ENCODE peak calls at places on chromosomes 13 and 19, in four cellular contexts. A is substantia nigra, Z is mammary epithelial cell, H is breast epithelium. L is an unnamed sample.

GRCh38 chr19:37304190-37304883 is 66.6 kb upstream of the ZNF527 start:
- DNase-seq in Z (no peak), H (no peak), A (peak), L (peak)

GRCh38 chr19:34253711-34254551 is 423 bp upstream of the GARRE1 start:
- DNase-seq in A (peak), H (peak), Z (no peak), L (peak)

GRCh38 chr19:41403181-41403970 is 5.8 kb downstream of the BCKDHA start:
- DNase-seq in Z (no peak), H (no peak), A (no peak), L (no peak)

GRCh38 chr19:37309834-37310575 is 60.9 kb upstream of the ZNF527 start:
- DNase-seq in H (no peak), Z (no peak), A (no peak), L (no peak)

GRCh38 chr13:79346300-79346914 is 59.6 kb downstream of the RBM26 start:
- DNase-seq in H (no peak), Z (no peak), A (no peak), L (no peak)

GRCh38 chr13:20227730-20228129 is 4.4 kb downstream of the GJB6 start:
- DNase-seq in A (no peak), H (no peak), Z (no peak), L (no peak)

GRCh38 chr19:30374791-30375650 is 2.8 kb downstream of the ZNF536 start:
- DNase-seq in Z (no peak), A (peak), H (no peak), L (peak)

GRCh38 chr13:61728468-61728867 is 312.8 kb upstream of the PCDH20 start:
- DNase-seq in A (no peak), Z (no peak), H (no peak), L (no peak)

GRCh38 chr13:37187611-37188010 is 82.1 kb upstream of the CSNK1A1L start:
- DNase-seq in H (no peak), Z (no peak), A (no peak), L (no peak)

GRCh38 chr13:47546963-47547345 is 454.1 kb downstream of the SUCLA2 start:
- DNase-seq in A (no peak), Z (no peak), H (no peak), L (no peak)

GRCh38 chr19:46898731-46899130 is 37.9 kb downstream of the ARHGAP35 start:
- DNase-seq in H (no peak), A (no peak), Z (peak), L (no peak)

GRCh38 chr19:42143341-42144234 is 11.3 kb upstream of the POU2F2 start:
- DNase-seq in A (no peak), Z (peak), H (no peak), L (no peak)

GRCh38 chr19:18743281-18743825 is 47.8 kb downstream of the COMP start:
- DNase-seq in Z (no peak), H (no peak), A (peak), L (no peak)

GRCh38 chr19:16946951-16947940 is 58.4 kb downstream of the F2RL3 start:
- DNase-seq in A (no peak), Z (no peak), H (peak), L (no peak)

GRCh38 chr13:106651442-106651841 is 83.5 kb upstream of the ARGLU1 start:
- DNase-seq in Z (no peak), A (no peak), H (no peak), L (no peak)

GRCh38 chr19:27793128-27793643 is 1419.8 kb downstream of the UQCRFS1 start:
- DNase-seq in Z (peak), H (peak), A (peak), L (no peak)

GRCh38 chr19:41718761-41719160 is 10.3 kb downstream of the CEACAM5 start:
- DNase-seq in A (no peak), H (no peak), Z (no peak), L (no peak)

GRCh38 chr13:51317262-51317661 is 22.2 kb upstream of the SERPINE3 start:
- DNase-seq in Z (peak), A (no peak), H (no peak), L (no peak)

GRCh38 chr13:20165417-20166257 is 4.8 kb upstream of the GJA3 start:
- DNase-seq in A (no peak), Z (no peak), H (no peak), L (no peak)

GRCh38 chr13:37201081-37201480 is 95.6 kb upstream of the CSNK1A1L start:
- DNase-seq in H (no peak), Z (no peak), A (no peak), L (no peak)

GRCh38 chr13:38045278-38046048 is 175.9 kb upstream of the TRPC4 start:
- DNase-seq in Z (peak), A (no peak), H (no peak), L (no peak)

GRCh38 chr13:102700088-102701031 is 5.5 kb upstream of the METTL21C start:
- DNase-seq in A (no peak), Z (no peak), H (no peak), L (no peak)

GRCh38 chr19:12796146-12797071 is 5.1 kb downstream of the JUNB start:
- DNase-seq in A (peak), Z (peak), H (no peak), L (peak)

GRCh38 chr13:33645591-33646554 is 172.1 kb upstream of the RFC3 start:
- DNase-seq in A (no peak), H (no peak), Z (no peak), L (no peak)

GRCh38 chr13:61765181-61765742 is 349.6 kb upstream of the PCDH20 start:
- DNase-seq in Z (no peak), A (no peak), H (no peak), L (no peak)

GRCh38 chr13:35894636-35895035 is 236.5 kb downstream of the DCLK1 start:
- DNase-seq in H (no peak), A (no peak), Z (no peak), L (no peak)

GRCh38 chr19:3987619-3988371 is 2.5 kb upstream of the EEF2 start:
- DNase-seq in H (peak), A (peak), Z (peak), L (peak)

GRCh38 chr13:97148894-97149293 is 73.2 kb upstream of the MBNL2 start:
- DNase-seq in H (no peak), A (no peak), Z (no peak), L (no peak)

GRCh38 chr13:31818236-31818635 is 78.9 kb downstream of the RXFP2 start:
- DNase-seq in A (no peak), H (no peak), Z (peak), L (no peak)

GRCh38 chr13:107079423-107080099 is 511.6 kb upstream of the ARGLU1 start:
- DNase-seq in A (no peak), Z (no peak), H (no peak), L (no peak)

GRCh38 chr13:24618219-24618955 is 61.8 kb upstream of the ATP12A start:
- DNase-seq in Z (no peak), H (no peak), A (no peak), L (no peak)

GRCh38 chr19:3699741-3700241 is 477 bp downstream of the PIP5K1C start:
- DNase-seq in A (no peak), H (no peak), Z (no peak), L (no peak)

GRCh38 chr13:112117955-112118302 is 51.0 kb downstream of the SOX1 start:
- DNase-seq in A (no peak), H (no peak), Z (no peak), L (no peak)

GRCh38 chr19:39679791-39680168 is 24.1 kb downstream of the LGALS16 start:
- DNase-seq in H (no peak), A (no peak), Z (no peak), L (no peak)

GRCh38 chr13:47326061-47326460 is 429.2 kb upstream of the HTR2A start:
- DNase-seq in A (no peak), H (no peak), Z (no peak), L (no peak)

GRCh38 chr19:8569066-8569761 is 8.0 kb downstream of the MYO1F start:
- DNase-seq in Z (peak), A (peak), H (no peak), L (no peak)

GRCh38 chr19:2083174-2083854 is 12.8 kb downstream of the MOB3A start:
- DNase-seq in Z (no peak), H (no peak), A (no peak), L (no peak)
- H3K27ac ChIP-seq in Z (no peak), H (peak), A (peak), L (no peak)

GRCh38 chr13:39602277-39602613 is 748 bp downstream of the LHFPL6 start:
- DNase-seq in A (no peak), Z (no peak), H (no peak), L (no peak)

GRCh38 chr13:39601636-39602035 is 1.4 kb downstream of the LHFPL6 start:
- DNase-seq in A (no peak), H (no peak), Z (no peak), L (no peak)

GRCh38 chr13:39604736-39605135 is 1.7 kb upstream of the LHFPL6 start:
- DNase-seq in H (no peak), Z (no peak), A (no peak), L (no peak)

GRCh38 chr13:39603424-39603947 is 493 bp upstream of the LHFPL6 start:
- DNase-seq in A (peak), H (no peak), Z (no peak), L (no peak)

GRCh38 chr13:39602614-39603366 is at the start of gene LHFPL6:
- DNase-seq in A (peak), H (peak), Z (peak), L (peak)
- H3K27ac ChIP-seq in A (peak), H (peak), Z (peak), L (peak)

DNA sequence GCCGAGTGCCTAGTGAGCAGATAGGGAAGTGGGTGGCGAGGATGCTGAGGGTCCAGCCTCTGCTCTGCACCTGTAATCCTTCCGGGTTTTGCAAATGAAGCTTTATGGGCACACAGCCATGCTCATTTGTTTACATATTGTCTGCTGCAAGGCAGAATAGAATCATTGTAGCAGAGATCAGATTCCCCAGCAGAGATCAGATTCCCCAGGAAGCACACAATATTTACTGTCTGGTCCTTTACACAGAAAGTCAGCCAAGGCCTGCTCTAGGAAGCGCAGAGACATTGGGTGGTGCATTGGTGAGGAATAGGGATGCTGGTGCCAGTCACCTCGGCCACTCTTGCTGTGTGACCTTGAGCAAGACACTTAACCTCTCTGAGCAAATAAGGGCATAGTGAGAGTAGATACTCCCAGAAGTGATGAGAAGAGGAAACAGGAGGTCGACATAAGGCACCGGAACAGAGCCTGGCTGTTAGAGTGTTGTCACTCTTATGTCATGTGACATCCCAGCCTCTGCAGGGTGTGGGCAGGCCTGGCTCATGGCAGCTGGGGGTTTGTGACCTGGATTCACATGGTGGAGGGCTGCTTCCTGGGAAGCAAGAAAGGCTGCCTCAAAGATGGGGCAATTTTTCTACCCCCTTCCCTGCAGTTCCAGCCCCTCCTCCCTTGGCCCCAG is 25.6 kb downstream of the CARM1 start:
- DNase-seq in H (no peak), A (no peak), Z (no peak), L (no peak)
- H3K27ac ChIP-seq in H (peak), A (no peak), Z (no peak), L (peak)

GRCh38 chr13:109198585-109198984 is 569.2 kb downstream of the MYO16 start:
- DNase-seq in Z (peak), H (no peak), A (no peak), L (no peak)
- H3K27ac ChIP-seq in Z (no peak), H (no peak), A (no peak), L (no peak)

GRCh38 chr13:113855931-113856715 is 7.8 kb downstream of the GAS6 start:
- DNase-seq in Z (no peak), H (peak), A (no peak), L (no peak)

GRCh38 chr13:113853518-113854237 is 10.2 kb downstream of the GAS6 start:
- DNase-seq in Z (no peak), A (no peak), H (peak), L (no peak)

GRCh38 chr13:113855012-113855921 is 8.6 kb downstream of the GAS6 start:
- DNase-seq in A (no peak), Z (no peak), H (peak), L (no peak)

GRCh38 chr13:113852536-113853517 is 11.0 kb downstream of the GAS6 start:
- DNase-seq in A (no peak), Z (no peak), H (peak), L (peak)

DNA sequence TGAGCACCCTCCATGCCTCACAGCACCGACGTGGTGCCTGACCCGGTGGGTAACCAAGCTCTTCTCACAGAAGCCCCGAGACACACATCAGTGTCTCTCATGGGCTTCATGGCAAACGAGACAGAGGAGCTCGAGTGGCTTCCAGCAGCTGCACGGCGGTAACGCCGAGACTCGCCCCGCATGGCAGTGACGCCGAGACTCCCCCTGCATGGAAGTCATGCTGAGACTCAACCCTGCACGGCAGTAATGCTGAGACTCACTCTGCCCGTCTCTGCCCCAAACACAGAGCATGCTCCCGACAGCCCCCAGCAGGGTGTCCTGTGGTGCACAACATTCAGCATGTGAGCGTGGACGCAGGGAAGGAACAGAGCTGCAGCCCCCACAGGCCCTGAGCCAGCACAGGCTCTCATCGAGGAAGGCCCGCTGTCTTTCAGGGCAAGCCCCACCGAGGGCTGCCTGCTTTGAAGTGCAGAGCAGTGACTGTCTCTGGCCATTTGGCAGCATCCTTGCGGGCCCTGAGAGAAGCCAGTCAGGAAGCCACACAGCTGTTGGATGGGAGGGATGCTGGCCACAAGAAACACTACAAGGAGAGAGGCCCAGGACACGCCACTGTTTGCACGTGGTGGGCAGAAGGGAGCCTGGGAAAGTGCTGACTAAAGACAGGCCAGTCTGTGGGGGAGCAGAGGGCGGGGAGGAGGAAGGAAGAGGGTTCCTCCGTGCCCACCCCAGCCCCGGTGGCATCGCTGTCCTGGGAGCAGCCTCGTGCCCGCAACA is 9.5 kb downstream of the GAS6 start:
- DNase-seq in H (peak), Z (no peak), A (peak), L (no peak)
- H3K27ac ChIP-seq in H (no peak), Z (no peak), A (peak), L (peak)

GRCh38 chr19:5958074-5958850 is 19.7 kb downstream of the RANBP3 start:
- DNase-seq in Z (no peak), H (no peak), A (no peak), L (no peak)

GRCh38 chr19:5958851-5959122 is 19.2 kb downstream of the RANBP3 start:
- DNase-seq in Z (no peak), A (no peak), H (no peak), L (no peak)

GRCh38 chr19:5960005-5961001 is 17.6 kb downstream of the RANBP3 start:
- DNase-seq in A (peak), H (no peak), Z (no peak), L (no peak)

GRCh38 chr19:5957132-5957531 is 20.8 kb downstream of the RANBP3 start:
- DNase-seq in A (no peak), Z (no peak), H (no peak), L (no peak)

GRCh38 chr19:5959260-5960004 is 18.5 kb downstream of the RANBP3 start:
- DNase-seq in H (no peak), Z (no peak), A (no peak), L (no peak)
- H3K27ac ChIP-seq in H (no peak), Z (no peak), A (peak), L (peak)

GRCh38 chr13:98155475-98156111 is 12.7 kb downstream of the FARP1 start:
- DNase-seq in Z (no peak), A (no peak), H (no peak), L (no peak)

GRCh38 chr13:98147521-98147920 is 4.6 kb downstream of the FARP1 start:
- DNase-seq in Z (no peak), A (no peak), H (no peak), L (no peak)

GRCh38 chr13:98156259-98156658 is 13.4 kb downstream of the FARP1 start:
- DNase-seq in H (no peak), A (no peak), Z (no peak), L (no peak)

DNA sequence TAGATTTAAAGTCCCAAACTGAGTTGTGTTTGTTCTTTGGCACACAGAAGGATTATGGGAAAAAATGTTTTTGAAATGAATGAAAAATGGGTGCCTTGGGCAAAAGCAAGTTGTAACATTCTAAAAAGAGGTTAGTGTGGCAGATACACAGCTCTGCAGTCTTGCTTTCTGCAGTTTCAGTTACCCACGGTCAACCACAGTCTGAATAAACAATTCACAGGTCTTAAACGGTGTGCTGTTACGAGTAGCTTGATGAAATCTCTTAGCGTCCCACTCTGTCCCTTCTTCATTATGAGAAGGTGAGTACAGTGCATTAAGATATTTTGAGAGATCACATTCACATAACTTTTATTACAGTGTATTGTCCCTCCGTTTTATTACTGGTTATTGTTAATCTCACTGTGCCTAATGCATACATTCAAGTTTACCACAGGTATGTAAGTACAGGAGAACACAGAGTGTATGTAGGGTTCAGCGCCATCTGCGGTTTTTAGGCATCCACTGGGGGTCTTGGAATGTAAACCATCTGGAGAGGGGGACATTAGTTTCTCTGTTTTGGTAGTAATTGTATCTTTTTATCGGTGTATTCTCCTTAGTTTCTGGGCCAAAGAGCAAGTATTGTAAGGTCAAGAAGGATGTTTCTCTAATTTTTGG is 8.1 kb downstream of the FARP1 start:
- DNase-seq in Z (no peak), A (no peak), H (no peak), L (no peak)
- H3K27ac ChIP-seq in Z (no peak), A (no peak), H (no peak), L (no peak)

GRCh38 chr19:33029746-33030303 is 34.9 kb downstream of the RHPN2 start:
- DNase-seq in Z (no peak), A (no peak), H (no peak), L (no peak)
- H3K27ac ChIP-seq in Z (no peak), A (no peak), H (no peak), L (no peak)

L was measured in dorsolateral prefrontal cortex.